ENCODE peak calls at places on chromosomes 3 and 15, in five cellular contexts. F is choroid plexus epithelial cell, R is cardiac muscle cell, N is breast epithelium, B is colonic mucosa. M is an unnamed sample.

GRCh38 chr3:129961142-129961541 is 13.4 kb upstream of the TRH start:
- DNase-seq in R (no peak), B (no peak), N (no peak), F (no peak), M (no peak)

GRCh38 chr15:70535071-70535954 is 228.0 kb downstream of the UACA start:
- DNase-seq in N (no peak), F (no peak), R (no peak), B (peak), M (no peak)

GRCh38 chr15:70257573-70258220 is 160.0 kb upstream of the TLE3 start:
- DNase-seq in N (no peak), R (no peak), F (no peak), B (peak), M (no peak)

GRCh38 chr3:123949606-123950005 is 11.4 kb downstream of the CCDC14 start:
- DNase-seq in B (no peak), F (peak), R (no peak), N (no peak), M (peak)

GRCh38 chr3:56693750-56694149 is 10.7 kb upstream of the TASOR start:
- DNase-seq in B (no peak), F (no peak), N (no peak), R (no peak), M (peak)

GRCh38 chr3:29356062-29356461 is 75.2 kb downstream of the RBMS3 start:
- DNase-seq in N (no peak), R (no peak), F (no peak), B (no peak), M (no peak)

GRCh38 chr3:175489406-175489805 is 630.3 kb downstream of the NAALADL2 start:
- DNase-seq in R (no peak), N (no peak), B (no peak), F (no peak), M (no peak)

GRCh38 chr15:68620721-68621528 is 42.1 kb downstream of the CORO2B start:
- DNase-seq in B (peak), N (no peak), F (peak), R (peak), M (peak)

GRCh38 chr3:50317303-50317702 is 5.2 kb downstream of the HYAL2 start:
- DNase-seq in N (no peak), F (no peak), B (peak), R (no peak), M (no peak)

GRCh38 chr3:106326941-106327765 is 458.3 kb upstream of the CBLB start:
- DNase-seq in R (no peak), N (no peak), F (no peak), B (no peak), M (peak)

GRCh38 chr3:126357299-126358037 is at the start of gene KLF15:
- DNase-seq in F (peak), N (peak), B (peak), R (peak), M (peak)

GRCh38 chr3:136838641-136839555 is 20.0 kb downstream of the SLC35G2 start:
- DNase-seq in F (peak), R (no peak), N (no peak), B (no peak), M (peak)

GRCh38 chr15:64911317-64912186 is at the start of gene ANKDD1A:
- DNase-seq in N (no peak), F (peak), B (peak), R (peak), M (peak)

GRCh38 chr3:25678581-25678980 is 13.9 kb upstream of the TOP2B start:
- DNase-seq in B (no peak), R (no peak), N (no peak), F (peak), M (no peak)

GRCh38 chr3:152026033-152026556 is 152.7 kb downstream of the SUCNR1 start:
- DNase-seq in F (peak), N (no peak), B (no peak), R (no peak), M (peak)

GRCh38 chr15:80950291-80951078 is 39.1 kb downstream of the MESD start:
- DNase-seq in N (no peak), B (no peak), R (no peak), F (no peak), M (no peak)

GRCh38 chr3:129485681-129486056 is 42.8 kb upstream of the RHO start:
- DNase-seq in R (no peak), N (peak), F (peak), B (peak), M (peak)

GRCh38 chr3:45628746-45629145 is 34.2 kb downstream of the LIMD1 start:
- DNase-seq in R (no peak), B (no peak), F (peak), N (no peak), M (peak)

GRCh38 chr3:162956711-162957110 is 1460.1 kb downstream of the OTOL1 start:
- DNase-seq in R (no peak), F (no peak), N (no peak), B (no peak), M (no peak)

GRCh38 chr3:64445318-64446300 is 220.3 kb upstream of the PRICKLE2 start:
- DNase-seq in N (no peak), F (peak), R (peak), B (peak), M (peak)

GRCh38 chr3:126102530-126102951 is 18.6 kb upstream of the SLC41A3 start:
- DNase-seq in B (peak), R (no peak), F (no peak), N (no peak), M (no peak)

GRCh38 chr15:34490421-34491193 is 53.0 kb upstream of the GOLGA8A start:
- DNase-seq in R (no peak), B (no peak), N (no peak), F (no peak), M (peak)

GRCh38 chr3:104460477-104461406 is 906.0 kb upstream of the ALCAM start:
- DNase-seq in F (peak), B (no peak), N (no peak), R (peak), M (peak)

GRCh38 chr3:168884353-168884903 is 779.1 kb downstream of the MECOM start:
- DNase-seq in R (peak), F (peak), N (no peak), B (peak), M (peak)

GRCh38 chr15:80638553-80639167 is 56.5 kb upstream of the ABHD17C start:
- DNase-seq in B (no peak), R (no peak), F (no peak), N (no peak), M (peak)

GRCh38 chr3:122572940-122573412 is 4.5 kb upstream of the PARP15 start:
- DNase-seq in R (no peak), N (no peak), F (peak), B (no peak), M (peak)
- TF ChIP-seq CTCF in R (no peak), N (no peak), F (peak), B (no peak), M (no peak)

GRCh38 chr15:42163291-42163690 is 6.9 kb upstream of the PLA2G4F start:
- DNase-seq in R (no peak), F (no peak), N (no peak), B (no peak), M (no peak)
- H3K4me3 ChIP-seq in R (no peak), F (no peak), N (no peak), B (no peak), M (no peak)

GRCh38 chr3:57852896-57853295 is 96.8 kb downstream of the SLMAP start:
- DNase-seq in R (no peak), F (peak), N (no peak), B (no peak), M (peak)
- TF ChIP-seq CTCF in R (peak), F (peak), N (no peak), B (no peak), M (peak)

GRCh38 chr3:11508346-11509174 is 135.2 kb downstream of the VGLL4 start:
- DNase-seq in F (no peak), R (no peak), B (no peak), N (no peak), M (no peak)

GRCh38 chr3:11513817-11514135 is 129.9 kb downstream of the VGLL4 start:
- DNase-seq in B (no peak), R (no peak), N (no peak), F (no peak), M (no peak)

GRCh38 chr3:11509175-11510000 is 134.3 kb downstream of the VGLL4 start:
- DNase-seq in B (peak), F (peak), N (no peak), R (peak), M (peak)

GRCh38 chr3:11507719-11508118 is 136.0 kb downstream of the VGLL4 start:
- DNase-seq in N (no peak), F (no peak), B (no peak), R (no peak), M (no peak)

DNA sequence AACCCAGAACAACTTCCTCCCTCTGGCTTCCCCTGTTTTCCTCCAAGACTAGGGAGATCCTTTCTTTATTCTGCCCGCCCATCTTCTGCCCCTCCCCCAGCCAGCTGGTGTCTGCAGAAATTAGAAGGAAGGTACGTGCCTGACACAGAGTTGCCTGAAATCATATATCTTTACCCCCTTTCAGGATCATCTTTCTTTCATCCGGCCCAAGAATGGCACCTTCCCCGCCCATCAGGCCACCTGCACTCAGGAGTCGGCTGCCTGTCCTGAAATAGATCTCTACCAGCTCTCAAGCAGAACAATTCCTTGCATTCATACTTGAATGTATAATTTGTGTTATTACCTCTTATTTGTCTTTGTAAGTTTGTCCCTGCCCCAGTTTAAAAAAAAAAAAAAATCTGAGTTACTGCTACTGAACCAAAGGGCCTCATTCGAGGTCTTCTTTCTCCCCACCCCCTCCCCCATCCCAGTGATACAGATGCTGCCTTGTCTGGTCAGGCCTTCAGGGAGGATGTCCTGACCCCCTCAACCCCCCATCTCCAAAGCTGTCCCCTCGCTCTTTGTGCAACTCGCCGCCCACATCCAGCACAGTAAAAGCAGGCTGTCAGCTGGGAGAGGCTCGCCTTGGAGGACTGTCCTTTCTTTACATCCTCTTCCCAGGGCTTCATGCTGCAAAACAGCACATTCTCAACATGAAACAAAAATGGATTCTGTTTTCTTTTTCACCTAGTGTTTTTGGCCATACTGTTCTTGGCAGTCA is 133.5 kb downstream of the VGLL4 start:
- DNase-seq in R (no peak), B (no peak), F (no peak), N (no peak), M (no peak)
- H3K4me3 ChIP-seq in R (no peak), B (no peak), F (no peak), N (no peak), M (no peak)

DNA sequence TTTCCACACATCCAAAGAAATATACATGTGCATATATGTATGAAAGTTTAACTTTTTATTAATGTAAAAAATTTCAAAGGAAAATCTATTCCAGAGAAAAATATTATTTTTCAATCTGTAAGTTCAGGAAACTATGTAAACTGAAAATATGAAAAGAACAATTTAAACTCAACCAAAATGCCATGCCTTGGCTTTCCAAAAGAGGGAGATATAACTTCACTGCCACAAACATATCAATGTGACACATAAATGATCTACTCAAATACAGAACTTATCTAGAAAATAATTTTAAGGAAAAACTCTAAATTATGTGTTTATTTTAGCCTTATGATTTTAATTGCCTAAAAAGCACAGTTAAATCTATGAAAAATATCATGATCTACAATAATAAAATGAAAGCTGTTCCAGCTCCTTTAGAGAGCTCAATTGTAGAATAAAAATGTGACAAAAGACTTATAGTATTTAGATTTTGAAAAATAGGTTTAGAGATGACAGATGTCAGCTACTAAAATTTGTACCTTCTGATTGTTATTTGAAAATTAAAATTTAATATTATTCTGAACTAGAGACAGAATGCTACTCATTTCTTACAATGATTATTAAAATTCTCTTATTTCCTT is 94.8 kb downstream of the GBE1 start:
- DNase-seq in B (no peak), N (no peak), F (peak), R (peak), M (peak)
- TF ChIP-seq CTCF in B (peak), N (peak), F (peak), R (peak), M (peak)

DNA sequence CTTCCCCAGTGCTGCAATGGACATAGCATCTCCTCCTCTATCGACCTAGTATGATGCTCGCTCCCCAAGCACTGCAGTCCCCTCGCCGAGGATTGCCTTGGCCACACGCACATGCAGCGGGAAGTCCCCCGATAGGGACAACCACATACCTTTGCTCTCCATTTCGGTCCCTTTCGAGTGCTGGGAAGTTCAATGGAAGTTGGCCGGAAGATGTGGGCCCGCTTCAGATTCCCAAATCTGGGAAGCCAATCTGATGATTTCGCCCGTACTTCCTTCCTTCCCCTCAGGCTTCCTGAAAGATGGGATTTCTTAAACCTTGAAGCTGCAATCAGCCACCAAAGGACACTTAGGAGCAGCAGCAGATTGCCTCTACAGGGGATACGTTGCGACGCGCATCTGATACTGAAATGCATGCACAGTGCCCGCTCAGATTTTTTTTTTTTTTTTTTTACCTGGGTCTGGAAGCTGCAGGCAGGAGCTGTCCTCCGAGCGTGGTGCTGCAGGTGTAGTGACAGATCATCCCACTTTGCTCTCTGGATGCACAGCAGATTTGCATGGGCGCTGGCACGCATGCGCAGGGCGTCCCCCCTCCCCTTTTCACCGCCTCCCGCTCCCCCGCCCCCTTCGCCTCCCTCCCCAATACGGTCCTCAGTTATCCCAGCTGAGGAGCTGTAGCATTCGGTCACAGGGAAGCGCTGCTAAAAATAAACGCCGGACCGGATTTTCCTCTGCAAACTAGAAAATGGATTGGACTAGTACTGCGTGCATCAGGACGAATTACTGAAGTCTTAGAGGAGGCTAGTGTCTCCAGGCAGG is at the start of gene FGF12:
- DNase-seq in F (peak), R (peak), N (peak), B (peak), M (peak)
- H3K4me3 ChIP-seq in F (no peak), R (peak), N (peak), B (no peak), M (no peak)

GRCh38 chr3:27244374-27244773 is 124.8 kb downstream of the NEK10 start:
- DNase-seq in B (no peak), F (no peak), R (no peak), N (no peak), M (no peak)
- TF ChIP-seq CTCF in B (no peak), F (no peak), R (no peak), N (no peak), M (no peak)

GRCh38 chr3:122233109-122233952 is 49.9 kb downstream of the CASR start:
- DNase-seq in N (no peak), F (no peak), B (no peak), R (no peak), M (no peak)
- H3K4me3 ChIP-seq in N (no peak), F (no peak), B (no peak), R (no peak), M (no peak)

DNA sequence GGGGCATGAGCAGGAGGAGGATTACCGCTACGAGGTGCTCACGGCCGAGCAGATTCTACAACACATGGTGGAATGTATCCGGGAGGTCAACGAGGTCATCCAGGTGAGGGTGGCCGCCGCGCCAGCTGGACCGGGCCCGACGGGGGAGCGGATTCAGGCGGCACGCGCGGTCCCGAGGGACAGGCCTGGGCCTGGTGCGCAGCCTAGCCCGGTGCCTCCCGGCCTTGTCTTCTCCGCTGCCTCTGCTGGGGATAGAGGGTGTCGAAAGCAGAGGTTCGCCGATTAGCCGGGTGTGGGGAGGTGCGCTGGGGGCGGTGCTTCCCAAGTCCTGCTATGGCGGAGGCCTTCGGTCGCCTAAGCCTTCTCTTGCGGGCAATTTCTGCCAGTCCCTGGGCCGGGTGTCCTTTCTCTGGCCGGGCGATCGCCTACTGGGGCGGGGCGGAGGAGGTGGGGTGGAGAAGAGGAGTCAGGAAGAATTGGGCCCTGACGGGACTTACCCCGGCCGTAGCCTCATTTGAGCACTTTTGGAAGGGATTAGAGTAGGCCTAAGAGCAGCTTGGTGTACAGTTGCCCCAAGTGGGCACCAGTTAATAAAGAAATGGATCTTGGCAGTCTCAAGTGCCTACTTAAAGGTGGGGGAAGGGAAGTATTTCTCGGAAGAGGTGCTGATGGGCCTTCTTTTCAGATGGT is 927 bp downstream of the ARIH1 start:
- DNase-seq in F (peak), N (peak), B (peak), R (peak), M (peak)
- TF ChIP-seq CTCF in F (peak), N (no peak), B (no peak), R (no peak), M (peak)